ENCODE peak calls at places on chromosomes 11 and 22, in ten cellular contexts. Q, W, J, K, R, B, F, Y, E and M are unnamed samples.
A peak's percentile ranks its signal among the peaks of the same experiment; 100 is the strongest.

GRCh38 chr11:133889188-133889587 is 43.9 kb upstream of the SPATA19 start:
- DNase-seq in Q (no peak), W (no peak), J (peak; percentile 48), K (no peak), R (no peak), B (no peak), F (no peak), Y (no peak), E (no peak), M (no peak)

GRCh38 chr11:6695377-6695776 is 12.2 kb upstream of the MRPL17 start:
- DNase-seq in Q (peak; percentile 70), W (no peak), J (no peak), K (peak; percentile 81), R (no peak), B (no peak), F (no peak), Y (no peak), E (no peak), M (peak; percentile 45)

GRCh38 chr22:37803636-37804371 is 3.9 kb upstream of the GCAT start:
- DNase-seq in Q (no peak), W (no peak), J (no peak), K (no peak), R (no peak), B (no peak), F (no peak), Y (no peak), E (no peak), M (no peak)

GRCh38 chr22:45855961-45856360 is 121.0 kb downstream of the WNT7B start:
- DNase-seq in Q (no peak), W (no peak), J (no peak), K (no peak), R (no peak), B (no peak), F (no peak), Y (no peak), E (no peak), M (no peak)

GRCh38 chr11:118888398-118888797 is 4.7 kb downstream of the CXCR5 start:
- DNase-seq in Q (no peak), W (no peak), J (no peak), K (no peak), R (no peak), B (no peak), F (no peak), Y (no peak), E (no peak), M (no peak)

GRCh38 chr11:120400564-120401364 is 64.6 kb downstream of the ARHGEF12 start:
- DNase-seq in Q (peak; percentile 98), W (no peak), J (peak; percentile 59), K (peak; percentile 99), R (no peak), B (no peak), F (no peak), Y (peak; percentile 25), E (peak; percentile 41), M (peak; percentile 86)

GRCh38 chr22:49886346-49887073 is 31.7 kb downstream of the ALG12 start:
- DNase-seq in Q (no peak), W (no peak), J (no peak), K (no peak), R (no peak), B (no peak), F (no peak), Y (no peak), E (no peak), M (no peak)

GRCh38 chr11:106581399-106581798 is 436.9 kb downstream of the GUCY1A2 start:
- DNase-seq in Q (no peak), W (no peak), J (no peak), K (no peak), R (no peak), B (no peak), F (no peak), Y (no peak), E (no peak), M (no peak)

GRCh38 chr11:96318399-96318798 is 24.6 kb downstream of the MAML2 start:
- DNase-seq in Q (no peak), W (no peak), J (no peak), K (no peak), R (no peak), B (no peak), F (no peak), Y (no peak), E (no peak), M (no peak)

GRCh38 chr11:12170984-12171383 is 60.6 kb downstream of the MICAL2 start:
- DNase-seq in Q (no peak), W (no peak), J (peak; percentile 81), K (peak; percentile 72), R (no peak), B (no peak), F (no peak), Y (no peak), E (no peak), M (peak; percentile 85)

GRCh38 chr11:117972589-117973445 is 13.4 kb upstream of the IL10RA start:
- DNase-seq in Q (no peak), W (no peak), J (no peak), K (no peak), R (no peak), B (no peak), F (no peak), Y (no peak), E (peak; percentile 46), M (peak; percentile 6)

GRCh38 chr11:87398913-87399312 is 361.2 kb downstream of the TMEM135 start:
- DNase-seq in Q (no peak), W (no peak), J (peak; percentile 79), K (no peak), R (no peak), B (peak; percentile 79), F (no peak), Y (no peak), E (no peak), M (peak; percentile 65)

GRCh38 chr11:71498091-71498490 is 29.0 kb upstream of the KRTAP5-7 start:
- DNase-seq in Q (no peak), W (no peak), J (no peak), K (no peak), R (no peak), B (no peak), F (no peak), Y (no peak), E (no peak), M (no peak)